ENCODE peak calls at places on chromosomes 1 and 21, in four cellular contexts. E is K562, I is WTC11, X is HepG2. A is an unnamed sample.

GRCh38 chr1:247738315-247738714 is at the start of gene OR14K1:
- DNase-seq in E (no peak), I (no peak), X (no peak), A (no peak)

GRCh38 chr21:34934350-34934749 is 114.8 kb downstream of the RUNX1 start:
- DNase-seq in E (no peak), I (no peak), X (no peak), A (no peak)

GRCh38 chr1:229169399-229169798 is 101.5 kb upstream of the RAB4A start:
- DNase-seq in E (no peak), I (no peak), X (peak; percentile 63), A (no peak)

GRCh38 chr1:5639323-5639722 is 352.9 kb downstream of the NPHP4 start:
- DNase-seq in E (no peak), I (no peak), X (no peak), A (no peak)

GRCh38 chr1:78214334-78214733 is 168.6 kb downstream of the GIPC2 start:
- DNase-seq in E (no peak), I (no peak), X (no peak), A (no peak)

GRCh38 chr1:53478186-53478585 is 19.0 kb downstream of the DMRTB1 start:
- DNase-seq in E (no peak), I (no peak), X (no peak), A (no peak)

GRCh38 chr1:118636004-118636403 is 352.1 kb downstream of the TBX15 start:
- DNase-seq in E (no peak), I (no peak), X (no peak), A (no peak)

GRCh38 chr21:27365394-27365793 is 398.5 kb upstream of the ADAMTS5 start:
- DNase-seq in E (no peak), I (no peak), X (no peak), A (no peak)

GRCh38 chr1:206470692-206471414 is 577 bp downstream of the IKBKE start:
- DNase-seq in E (peak; percentile 41), I (peak; percentile 31), X (peak; percentile 68), A (peak; percentile 58)

GRCh38 chr1:11670747-11671146 is 6.7 kb downstream of the FBXO6 start:
- DNase-seq in E (no peak), I (no peak), X (no peak), A (no peak)

GRCh38 chr1:228009828-228010775 is 3.3 kb downstream of the WNT3A start:
- DNase-seq in E (no peak), I (no peak), X (no peak), A (no peak)

GRCh38 chr1:65467536-65467935 is 47.1 kb downstream of the LEPR start:
- DNase-seq in E (peak; percentile 55), I (peak; percentile 63), X (peak; percentile 95), A (peak; percentile 41)
- TF ChIP-seq ESRRA in E (no peak), I (no peak), X (no peak), A (no peak)

GRCh38 chr1:19964542-19964941 is 14.9 kb downstream of the PLA2G2A start:
- DNase-seq in E (no peak), I (no peak), X (no peak), A (no peak)

GRCh38 chr1:19955529-19956170 is 23.8 kb downstream of the PLA2G2A start:
- DNase-seq in E (no peak), I (peak; percentile 19), X (no peak), A (no peak)

GRCh38 chr1:19963636-19964035 is 15.8 kb downstream of the PLA2G2A start:
- DNase-seq in E (no peak), I (no peak), X (no peak), A (no peak)

GRCh38 chr1:19957779-19958178 is 21.6 kb downstream of the PLA2G2A start:
- DNase-seq in E (no peak), I (peak; percentile 31), X (peak; percentile 30), A (peak; percentile 5)

DNA sequence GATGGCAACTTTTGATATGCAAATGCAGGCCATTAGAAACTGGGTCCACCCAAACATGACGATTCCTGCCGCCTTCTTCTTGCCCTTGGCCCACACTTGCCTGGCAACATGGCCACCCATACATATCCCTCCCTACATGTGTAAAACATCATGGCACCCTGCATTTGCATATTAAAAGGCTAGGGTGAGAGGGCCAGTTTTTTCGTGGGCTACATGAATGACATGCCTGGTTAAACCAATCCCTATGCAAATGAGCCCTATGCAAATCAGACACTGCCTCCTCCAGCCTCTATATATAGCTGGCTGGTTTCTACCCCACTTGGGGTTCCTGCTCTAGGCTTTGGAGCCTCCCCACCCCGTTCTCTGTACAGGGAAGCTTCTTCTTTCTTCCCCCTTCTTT is 18.8 kb downstream of the PLA2G2A start:
- DNase-seq in E (no peak), I (no peak), X (no peak), A (no peak)
- TF ChIP-seq HMGXB4 in E (no peak), I (no peak), X (no peak), A (no peak)

GRCh38 chr1:155191904-155192303 is 15.8 kb downstream of the THBS3 start:
- DNase-seq in E (no peak), I (no peak), X (no peak), A (no peak)
- TF ChIP-seq ESRRA in E (no peak), I (no peak), X (no peak), A (no peak)

DNA sequence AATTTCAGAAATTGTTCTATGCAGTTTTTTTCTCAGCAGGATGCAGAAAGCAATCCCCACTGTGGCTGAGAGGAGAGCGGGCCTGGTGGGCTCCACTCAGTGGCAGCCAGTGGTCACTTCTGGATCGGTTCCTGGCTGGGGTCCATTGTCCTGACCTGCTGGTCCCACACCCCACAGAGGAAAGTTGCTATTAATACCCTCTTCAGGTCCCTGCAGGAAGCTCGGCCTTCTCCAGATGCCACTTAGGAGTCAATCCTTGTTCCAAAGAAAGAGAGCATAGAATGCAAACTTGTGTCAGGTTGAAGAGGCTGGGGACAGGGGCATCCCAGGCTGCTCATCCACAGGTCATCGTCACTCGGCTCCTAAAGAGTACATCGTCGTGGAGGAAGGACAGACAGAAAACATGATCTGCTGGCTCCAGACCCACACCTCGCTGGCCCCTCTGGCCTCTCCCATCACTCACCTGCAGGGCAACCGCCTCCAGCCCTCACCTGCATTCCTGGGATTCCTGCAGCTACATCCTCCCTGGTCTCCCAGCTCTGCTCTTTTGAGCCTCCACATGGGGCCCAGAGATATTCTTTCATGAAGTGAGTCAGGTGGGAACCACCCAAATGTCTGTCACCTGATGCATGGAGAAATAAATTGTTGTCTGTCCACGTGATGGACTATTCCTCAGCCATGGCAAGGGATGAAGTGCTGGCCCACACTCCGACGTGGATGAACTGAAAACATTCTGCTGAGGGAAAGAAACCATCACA is 152.9 kb downstream of the PSMG1 start:
- DNase-seq in E (no peak), I (peak; percentile 80), X (no peak), A (no peak)
- TF ChIP-seq HMGXB4 in E (no peak), I (no peak), X (no peak), A (no peak)

GRCh38 chr1:246012271-246012854 is 494.7 kb downstream of the SMYD3 start:
- DNase-seq in E (peak; percentile 53), I (no peak), X (peak; percentile 34), A (peak; percentile 42)
- TF ChIP-seq ESRRA in E (no peak), I (no peak), X (no peak), A (no peak)

GRCh38 chr1:157313240-157313807 is 175.1 kb upstream of the ETV3 start:
- DNase-seq in E (no peak), I (no peak), X (no peak), A (no peak)

GRCh38 chr1:157311730-157312269 is 173.6 kb upstream of the ETV3 start:
- DNase-seq in E (no peak), I (no peak), X (no peak), A (no peak)

GRCh38 chr1:157310401-157310800 is 172.2 kb upstream of the ETV3 start:
- DNase-seq in E (no peak), I (no peak), X (no peak), A (no peak)

GRCh38 chr1:157314408-157314807 is 176.2 kb upstream of the ETV3 start:
- DNase-seq in E (no peak), I (no peak), X (no peak), A (no peak)

DNA sequence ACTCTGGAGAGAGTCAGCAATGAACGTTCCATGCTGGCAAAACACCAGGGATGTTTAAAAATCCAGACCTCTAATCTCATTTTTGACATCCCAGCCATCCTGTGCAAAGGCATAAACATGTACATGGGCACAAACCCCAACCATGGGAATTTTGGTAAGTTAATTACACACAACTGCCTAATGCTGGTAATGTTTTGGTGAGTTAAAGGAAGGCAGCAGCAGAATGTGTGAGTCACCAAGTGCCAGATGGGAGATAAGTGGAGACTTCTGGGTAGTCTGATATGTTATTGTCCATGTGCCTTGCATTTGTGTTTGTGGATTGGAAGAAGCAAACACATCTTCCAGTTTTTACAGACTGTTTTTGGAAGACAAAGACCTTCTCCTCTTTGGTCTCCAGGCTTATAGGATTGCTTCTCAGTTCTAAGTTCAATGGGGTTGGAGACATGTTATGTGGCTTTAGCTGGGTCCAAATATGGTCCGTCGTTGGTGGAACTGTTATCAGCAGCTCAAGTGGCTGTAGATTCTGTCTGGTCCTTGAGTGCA is 174.1 kb upstream of the ETV3 start:
- DNase-seq in E (peak; percentile 40), I (no peak), X (no peak), A (no peak)
- TF ChIP-seq HMGXB4 in E (no peak), I (no peak), X (no peak), A (no peak)

DNA sequence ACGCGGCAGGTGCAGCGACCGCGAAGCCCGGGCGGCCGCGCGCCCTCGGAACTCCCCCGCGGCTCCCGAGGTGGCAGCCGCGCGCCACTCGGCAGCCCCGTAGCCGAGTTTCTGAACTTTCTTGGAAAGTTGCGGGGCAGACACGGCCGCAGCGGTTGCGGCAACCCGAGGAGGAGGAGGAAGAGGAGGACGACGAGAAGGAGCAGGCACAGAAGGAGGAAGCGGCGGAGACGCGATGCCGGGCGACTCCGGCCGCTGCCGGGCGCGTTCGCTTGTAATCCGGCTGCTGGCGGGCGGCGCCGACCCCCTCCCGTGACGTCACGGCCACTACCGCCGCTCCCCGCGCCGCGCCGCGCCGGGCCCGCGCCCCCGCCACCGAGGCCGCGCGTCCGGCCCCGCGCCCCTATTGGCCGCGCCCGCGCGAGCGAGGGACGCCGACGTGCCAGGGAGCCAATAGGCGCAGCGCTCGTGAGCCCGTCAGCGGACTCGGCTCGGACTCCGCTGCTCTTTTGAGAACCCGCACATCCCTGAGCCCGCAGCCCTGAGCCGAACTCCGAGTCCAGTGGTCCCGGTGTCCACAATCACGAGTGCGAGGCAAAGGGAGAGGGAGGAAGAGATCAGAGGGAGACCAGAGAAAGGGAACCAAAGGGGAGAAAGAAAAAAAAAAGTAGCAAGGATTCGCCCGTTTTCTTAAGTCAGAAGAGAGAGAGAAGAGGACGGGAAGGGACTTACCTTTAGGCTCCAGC is 736 bp upstream of the BARHL2 start:
- DNase-seq in E (peak; percentile 82), I (peak; percentile 78), X (no peak), A (no peak)
- TF ChIP-seq ESRRA in E (no peak), I (no peak), X (no peak), A (no peak)

GRCh38 chr1:205370780-205371179 is 14.1 kb upstream of the KLHDC8A start:
- DNase-seq in E (no peak), I (no peak), X (no peak), A (no peak)
- TF ChIP-seq HMGXB4 in E (no peak), I (no peak), X (no peak), A (no peak)

DNA sequence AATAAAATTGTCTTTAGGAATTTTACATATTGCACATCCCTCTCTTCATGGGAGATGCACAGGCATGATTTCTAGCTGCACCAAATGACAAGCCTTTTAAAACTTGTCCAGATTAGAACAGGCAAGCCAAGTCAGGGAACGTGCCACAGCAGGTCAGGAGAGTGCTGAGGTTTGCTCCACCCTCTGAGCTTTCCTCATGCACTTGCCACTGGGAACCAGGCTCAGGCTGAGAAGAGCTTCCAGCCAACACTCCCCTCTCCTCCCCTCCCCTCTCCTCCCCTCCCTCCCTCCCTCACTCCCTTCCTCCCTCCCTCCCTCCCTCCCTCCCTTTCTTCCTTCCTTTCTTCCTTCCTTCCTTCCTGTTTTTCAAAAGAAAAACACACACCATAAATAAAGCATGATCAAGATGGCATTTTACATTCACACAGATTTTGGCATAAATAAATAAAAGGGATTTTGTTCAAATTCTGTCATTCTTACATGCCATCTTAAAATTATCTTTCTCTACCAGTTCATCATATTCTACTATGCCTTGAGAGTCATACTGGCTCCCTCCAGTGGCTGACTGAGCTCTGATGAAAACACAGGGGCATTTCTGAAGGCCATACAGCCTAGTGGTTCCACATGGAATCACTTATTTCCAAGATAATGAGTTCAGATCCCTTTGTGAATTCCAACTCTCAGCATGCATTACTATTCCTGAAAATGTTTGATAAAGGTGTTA is 622.8 kb upstream of the PKN2 start:
- DNase-seq in E (no peak), I (peak; percentile 61), X (peak; percentile 45), A (peak; percentile 36)
- TF ChIP-seq ESRRA in E (no peak), I (no peak), X (no peak), A (no peak)

A was measured in A549.